ENCODE peak calls at places on chromosomes 7 and 10, in seven cellular contexts. H is CD8-positive, alpha-beta T cell; V is hepatocyte; G is fibroblast of the aortic adventitia; D is dorsolateral prefrontal cortex; L is brain microvascular endothelial cell; R is esophagus squamous epithelium. X is an unnamed sample.

GRCh38 chr10:89550509-89550908 is 15.1 kb upstream of the SLC16A12 start:
- DNase-seq in H (no peak), V (peak; percentile 27), G (peak; percentile 45), D (no peak), L (peak; percentile 70), R (no peak), X (no peak)

GRCh38 chr7:30705596-30705995 is 23.3 kb upstream of the CRHR2 start:
- DNase-seq in H (no peak), V (no peak), G (no peak), D (no peak), L (no peak), R (no peak), X (no peak)

GRCh38 chr7:30028749-30029635 is 780 bp downstream of the PLEKHA8 start:
- DNase-seq in H (peak; percentile 59), V (peak; percentile 55), G (peak; percentile 49), D (peak; percentile 51), L (peak; percentile 31), R (no peak), X (no peak)

GRCh38 chr10:13219685-13220670 is 14.2 kb downstream of the UCMA start:
- DNase-seq in H (no peak), V (peak; percentile 32), G (peak; percentile 4), D (no peak), L (no peak), R (no peak), X (no peak)

GRCh38 chr7:129146237-129146979 is 1.9 kb downstream of the TSPAN33 start:
- DNase-seq in H (no peak), V (no peak), G (no peak), D (no peak), L (no peak), R (no peak), X (no peak)

GRCh38 chr10:22022257-22023051 is 18.9 kb upstream of the DNAJC1 start:
- DNase-seq in H (peak; percentile 65), V (peak; percentile 54), G (peak; percentile 29), D (peak; percentile 5), L (no peak), R (no peak), X (peak; percentile 29)

GRCh38 chr10:118970770-118971169 is 58.7 kb upstream of the NANOS1 start:
- DNase-seq in H (no peak), V (no peak), G (no peak), D (no peak), L (no peak), R (no peak), X (no peak)

GRCh38 chr10:27743736-27744477 is 1.7 kb downstream of the MKX start:
- DNase-seq in H (no peak), V (peak; percentile 33), G (no peak), D (no peak), L (no peak), R (no peak), X (no peak)

GRCh38 chr10:103800789-103801540 is 54.4 kb downstream of the SH3PXD2A start:
- DNase-seq in H (peak; percentile 61), V (no peak), G (no peak), D (no peak), L (no peak), R (no peak), X (peak; percentile 13)

GRCh38 chr7:30321992-30322637 is 37.7 kb downstream of the ZNRF2 start:
- DNase-seq in H (no peak), V (no peak), G (peak; percentile 48), D (no peak), L (no peak), R (no peak), X (no peak)

GRCh38 chr7:132065193-132065972 is 509.0 kb upstream of the PODXL start:
- DNase-seq in H (no peak), V (peak; percentile 83), G (peak; percentile 96), D (no peak), L (peak; percentile 96), R (no peak), X (no peak)

GRCh38 chr10:44786451-44786850 is 124.7 kb upstream of the TMEM72 start:
- DNase-seq in H (no peak), V (peak; percentile 63), G (peak; percentile 97), D (no peak), L (peak; percentile 91), R (no peak), X (no peak)

GRCh38 chr10:10193848-10194247 is 823.8 kb upstream of the CELF2 start:
- DNase-seq in H (no peak), V (no peak), G (no peak), D (no peak), L (no peak), R (no peak), X (no peak)

GRCh38 chr7:25859412-25859704 is 292.6 kb upstream of the NFE2L3 start:
- DNase-seq in H (no peak), V (no peak), G (no peak), D (no peak), L (no peak), R (no peak), X (no peak)

GRCh38 chr7:25859732-25860131 is 292.3 kb upstream of the NFE2L3 start:
- DNase-seq in H (no peak), V (no peak), G (no peak), D (no peak), L (no peak), R (no peak), X (no peak)

GRCh38 chr7:25857376-25858067 is 294.5 kb upstream of the NFE2L3 start:
- DNase-seq in H (no peak), V (peak; percentile 87), G (no peak), D (no peak), L (no peak), R (no peak), X (no peak)

GRCh38 chr7:25858200-25858561 is 293.8 kb upstream of the NFE2L3 start:
- DNase-seq in H (no peak), V (no peak), G (no peak), D (no peak), L (no peak), R (no peak), X (no peak)

DNA sequence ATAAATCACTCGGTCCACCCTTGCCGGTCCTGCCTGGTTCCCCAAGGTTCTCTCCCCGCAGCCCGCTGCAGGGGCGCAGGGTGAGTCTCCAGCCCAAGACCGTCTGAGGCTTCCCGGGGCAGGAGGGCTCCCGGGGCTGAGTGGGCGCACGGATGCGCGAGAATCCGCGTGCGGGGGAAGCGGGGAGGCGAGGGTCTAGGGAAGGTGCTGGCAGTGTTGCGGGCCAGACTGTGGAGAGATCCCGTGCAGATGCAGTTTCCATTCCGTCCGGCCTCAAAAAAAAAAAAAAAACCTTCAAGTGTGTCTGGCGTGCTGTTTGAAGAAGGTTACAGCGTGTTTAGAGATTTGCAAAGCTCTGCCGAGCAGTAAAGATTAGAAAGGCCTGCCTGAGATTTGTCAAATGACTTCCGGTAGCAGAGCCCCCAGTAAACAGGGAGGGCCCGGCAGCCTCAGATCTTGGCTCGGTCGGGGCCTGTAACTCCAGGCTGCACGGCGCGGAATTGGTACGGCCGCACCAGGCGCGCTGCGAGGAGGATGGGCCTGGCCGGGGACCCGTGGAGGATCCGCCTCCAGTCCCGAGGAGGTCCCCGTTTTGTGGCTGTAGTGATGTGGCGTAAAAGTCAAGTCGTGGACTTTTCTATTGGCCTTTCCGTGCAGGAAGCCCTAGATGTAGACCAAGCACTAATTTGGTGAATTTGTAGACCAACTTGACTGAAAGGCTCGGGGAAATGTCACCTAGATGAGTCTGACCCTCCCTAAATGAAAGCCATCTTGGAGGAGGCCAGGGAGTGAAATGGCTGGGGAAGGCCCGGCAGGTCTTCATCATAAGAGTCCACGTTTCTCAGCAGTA is 293.2 kb upstream of the NFE2L3 start:
- DNase-seq in H (no peak), V (peak; percentile 72), G (no peak), D (no peak), L (no peak), R (no peak), X (no peak)
- H3K4me3 ChIP-seq in H (no peak overlapping the region), V (no peak overlapping the region), G (no peak overlapping the region), D (no peak overlapping the region), L (no peak overlapping the region), R (no peak overlapping the region), X (no peak overlapping the region)

GRCh38 chr7:42686594-42687156 is 225.2 kb downstream of the C7orf25 start:
- DNase-seq in H (no peak), V (no peak), G (no peak), D (no peak), L (no peak), R (no peak), X (no peak)

GRCh38 chr7:42689626-42690025 is 222.2 kb downstream of the C7orf25 start:
- DNase-seq in H (no peak), V (no peak), G (no peak), D (no peak), L (no peak), R (no peak), X (no peak)

GRCh38 chr7:42691030-42691639 is 220.7 kb downstream of the C7orf25 start:
- DNase-seq in H (no peak), V (peak; percentile 69), G (peak; percentile 77), D (no peak), L (peak; percentile 55), R (no peak), X (no peak)

GRCh38 chr7:42685911-42686310 is 226.0 kb downstream of the C7orf25 start:
- DNase-seq in H (no peak), V (no peak), G (no peak), D (no peak), L (no peak), R (no peak), X (no peak)
- H3K4me3 ChIP-seq in H (no peak overlapping the region), V (no peak overlapping the region), G (no peak overlapping the region), D (no peak overlapping the region), L (no peak overlapping the region), R (no peak overlapping the region), X (no peak overlapping the region)

DNA sequence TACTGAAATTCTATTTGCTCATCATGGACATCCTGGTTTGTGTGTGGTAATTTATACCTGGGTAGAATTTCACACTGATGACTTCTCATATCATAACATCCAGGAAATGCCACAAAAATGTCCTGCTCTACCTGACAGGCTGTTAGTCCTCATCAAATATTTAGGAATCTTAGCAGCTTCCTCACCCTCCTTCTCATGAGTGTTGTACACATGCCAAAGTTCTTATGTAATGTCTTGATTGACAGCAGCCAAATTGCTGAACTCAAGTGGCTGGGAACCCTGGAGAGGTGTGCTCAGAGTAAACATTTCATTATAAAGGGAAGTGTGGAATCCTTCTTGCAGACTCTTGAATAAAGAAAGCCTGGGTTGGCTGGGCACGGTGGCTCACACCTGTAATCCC is 8.9 kb downstream of the EEPD1 start:
- DNase-seq in H (no peak), V (no peak), G (no peak), D (no peak), L (no peak), R (no peak), X (no peak)
- H3K4me3 ChIP-seq in H (no peak overlapping the region), V (no peak overlapping the region), G (no peak overlapping the region), D (no peak overlapping the region), L (no peak overlapping the region), R (no peak overlapping the region), X (no peak overlapping the region)

GRCh38 chr7:148503900-148504487 is 86.6 kb upstream of the C7orf33 start:
- DNase-seq in H (no peak), V (peak; percentile 42), G (peak; percentile 71), D (no peak), L (no peak), R (no peak), X (no peak)

GRCh38 chr7:148505955-148506354 is 84.6 kb upstream of the C7orf33 start:
- DNase-seq in H (no peak), V (no peak), G (no peak), D (no peak), L (no peak), R (no peak), X (no peak)

DNA sequence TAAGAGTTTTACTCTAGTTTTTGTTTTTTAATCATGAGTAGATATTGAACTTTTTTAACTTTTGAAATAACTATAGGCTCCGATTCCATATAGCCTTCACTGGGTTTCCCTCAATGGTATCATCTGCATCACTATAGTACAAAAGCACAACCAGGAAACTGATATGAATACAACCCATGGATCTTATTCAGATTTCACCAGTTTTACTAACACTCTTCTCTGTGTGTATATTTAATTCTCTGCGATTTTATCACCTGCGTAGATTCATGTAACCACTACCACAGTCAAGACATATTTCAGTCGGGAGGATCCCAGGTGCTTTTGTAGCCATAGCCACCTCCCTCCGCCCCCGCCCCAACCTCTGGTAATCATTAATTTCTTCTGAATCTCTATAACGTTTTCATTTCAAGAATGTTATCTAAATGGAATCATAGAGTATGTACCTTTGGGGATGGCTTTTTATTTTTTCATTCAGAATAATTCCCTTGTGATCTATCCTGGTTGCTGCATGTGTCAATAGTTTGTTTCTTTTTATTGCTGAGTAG is 82.8 kb upstream of the C7orf33 start:
- DNase-seq in H (no peak), V (no peak), G (no peak), D (no peak), L (no peak), R (no peak), X (no peak)
- H3K4me3 ChIP-seq in H (no peak overlapping the region), V (no peak overlapping the region), G (no peak overlapping the region), D (no peak overlapping the region), L (no peak overlapping the region), R (no peak overlapping the region), X (no peak overlapping the region)